ENCODE peak calls at places on chromosome 7, in seven cellular contexts. U is uterus, W is IMR-90, Z is heart right ventricle, M is colonic mucosa, I is tibial artery, E is iPS DF 6.9. N is an unnamed sample. For H3K4me1, the result is how much of the 10 kb centered on the place peaks cover.

GRCh38 chr7:142795339-142795863 is 24.6 kb downstream of the PRSS2 start:
- DNase-seq in W (no peak), Z (no peak), M (no peak), U (no peak), E (no peak), I (no peak), N (no peak)

GRCh38 chr7:152435384-152436278 is at the start of gene KMT2C:
- DNase-seq in U (peak), I (peak), M (peak), Z (peak), E (no peak), W (peak), N (peak)

GRCh38 chr7:14158111-14158510 is 168.6 kb upstream of the ETV1 start:
- DNase-seq in M (no peak), E (no peak), U (no peak), W (no peak), I (no peak), Z (no peak), N (no peak)

GRCh38 chr7:5500056-5500776 is 76.6 kb upstream of the TNRC18 start:
- DNase-seq in W (peak), I (no peak), U (no peak), E (no peak), Z (no peak), M (no peak), N (no peak)

GRCh38 chr7:33885290-33886005 is 19.9 kb upstream of the BMPER start:
- DNase-seq in W (peak), M (no peak), Z (no peak), E (no peak), U (no peak), I (no peak), N (no peak)

GRCh38 chr7:106071999-106072714 is 40.0 kb downstream of the SYPL1 start:
- DNase-seq in I (no peak), M (peak), E (no peak), Z (no peak), U (no peak), W (no peak), N (no peak)

GRCh38 chr7:20330797-20331230 is at the start of gene ITGB8:
- DNase-seq in M (peak), I (peak), W (no peak), U (peak), Z (peak), E (no peak), N (peak)

GRCh38 chr7:18675579-18675978 is 180.0 kb downstream of the HDAC9 start:
- DNase-seq in W (no peak), E (no peak), Z (no peak), I (no peak), M (no peak), U (no peak), N (no peak)

GRCh38 chr7:44313621-44314031 is 11.8 kb downstream of the CAMK2B start:
- DNase-seq in U (no peak), Z (no peak), I (no peak), M (no peak), W (no peak), E (no peak), N (no peak)

GRCh38 chr7:117796889-117797288 is 76.4 kb downstream of the CTTNBP2 start:
- DNase-seq in W (no peak), E (no peak), U (no peak), Z (no peak), I (no peak), M (no peak), N (no peak)

GRCh38 chr7:29038463-29038862 is 80.3 kb upstream of the TRIL start:
- DNase-seq in W (no peak), U (no peak), I (no peak), E (no peak), M (no peak), Z (no peak), N (no peak)

GRCh38 chr7:146635200-146636032 is 518.8 kb downstream of the CNTNAP2 start:
- DNase-seq in I (no peak), U (no peak), Z (no peak), M (no peak), E (no peak), W (no peak), N (no peak)

GRCh38 chr7:99579281-99579955 is 18.6 kb upstream of the TMEM225B start:
- DNase-seq in I (no peak), U (no peak), M (no peak), W (no peak), Z (no peak), E (no peak), N (no peak)
- H3K4me3 ChIP-seq in I (peak), U (peak), M (peak), W (peak), Z (peak), E (peak), N (peak)

DNA sequence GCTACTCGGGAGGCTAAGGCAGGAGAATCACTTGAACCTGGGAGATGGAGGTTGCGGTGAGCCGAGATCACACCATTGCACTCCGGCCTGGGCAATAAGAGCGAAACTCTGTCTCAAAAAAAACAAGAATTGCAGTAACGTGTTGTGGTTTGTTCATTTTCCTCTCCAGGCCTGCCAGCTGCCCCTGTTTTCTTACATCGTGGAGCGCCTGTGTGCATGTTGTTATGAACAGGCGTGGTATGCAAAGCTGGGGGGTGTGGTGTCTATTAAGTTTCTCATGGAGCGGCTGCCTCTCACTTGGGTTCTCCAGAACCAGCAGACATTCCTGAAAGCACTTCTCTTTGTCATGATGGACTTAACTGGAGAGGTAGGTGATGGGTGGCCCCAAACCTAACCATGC is 52.1 kb downstream of the TRRAP start:
- DNase-seq in U (no peak), E (no peak), W (no peak), M (no peak), I (no peak), Z (no peak), N (no peak)
- H3K27ac ChIP-seq in U (no peak), E (no peak), W (no peak), M (no peak), I (no peak), Z (no peak), N (no peak)

GRCh38 chr7:56447864-56448693 is 331.9 kb upstream of the NUPR2 start:
- DNase-seq in W (no peak), Z (no peak), M (no peak), U (peak), I (no peak), E (no peak), N (peak)
- H3K4me1 ChIP-seq in W (under half), Z (under half), M (under half), U (under half), I (under half), E (under half), N (under half)

GRCh38 chr7:2639151-2639993 is 7.6 kb downstream of the TTYH3 start:
- DNase-seq in W (no peak), E (no peak), I (no peak), M (no peak), Z (peak), U (no peak), N (no peak)

GRCh38 chr7:2639994-2640830 is 8.4 kb downstream of the TTYH3 start:
- DNase-seq in U (no peak), W (no peak), M (no peak), E (no peak), I (no peak), Z (no peak), N (no peak)

GRCh38 chr7:2638224-2638991 is 6.6 kb downstream of the TTYH3 start:
- DNase-seq in I (no peak), E (no peak), W (peak), Z (peak), M (no peak), U (peak), N (peak)

GRCh38 chr7:2641406-2642393 is 9.9 kb downstream of the TTYH3 start:
- DNase-seq in E (no peak), U (peak), M (peak), W (peak), Z (peak), I (peak), N (peak)

GRCh38 chr7:2640858-2641257 is 9.1 kb downstream of the TTYH3 start:
- DNase-seq in Z (no peak), E (no peak), M (no peak), I (no peak), U (no peak), W (no peak), N (no peak)
- H3K4me3 ChIP-seq in Z (no peak), E (no peak), M (no peak), I (peak), U (no peak), W (no peak), N (no peak)

N was measured in aorta.